ENCODE peak calls at places on chromosomes 5 and 9, in seven cellular contexts. P is astrocyte, E is fibroblast of the aortic adventitia, U is body of pancreas, D is fibroblast of pulmonary artery, J is ovary, W is A549. K is an unnamed sample.

GRCh38 chr9:128532581-128532980 is 19.8 kb upstream of the SPTAN1 start:
- DNase-seq in J (no peak), E (no peak), P (no peak), U (no peak), W (no peak), D (no peak), K (no peak)

GRCh38 chr9:13993482-13994267 is 320.3 kb downstream of the NFIB start:
- DNase-seq in D (no peak), E (no peak), W (no peak), J (no peak), U (no peak), P (no peak), K (no peak)

GRCh38 chr9:131851414-131851813 is 111.5 kb upstream of the RAPGEF1 start:
- DNase-seq in E (no peak), J (no peak), U (no peak), D (no peak), W (no peak), P (no peak), K (no peak)

GRCh38 chr9:134223091-134223490 is 58.7 kb upstream of the RNU6ATAC start:
- DNase-seq in U (peak; percentile 2), W (no peak), J (peak; percentile 25), E (no peak), P (no peak), D (no peak), K (no peak)

GRCh38 chr5:113163328-113163727 is 186.7 kb downstream of the DCP2 start:
- DNase-seq in E (no peak), W (no peak), D (peak; percentile 50), J (no peak), P (peak; percentile 62), U (no peak), K (no peak)

GRCh38 chr9:14423816-14424261 is 109.9 kb upstream of the NFIB start:
- DNase-seq in E (peak; percentile 88), J (no peak), W (no peak), D (peak; percentile 86), P (peak; percentile 77), U (no peak), K (peak; percentile 82)

GRCh38 chr5:170632985-170633234 is 129.1 kb downstream of the KCNIP1 start:
- DNase-seq in D (no peak), U (peak; percentile 58), W (no peak), E (no peak), J (peak; percentile 74), P (no peak), K (no peak)

GRCh38 chr5:148733601-148734438 is 79.5 kb upstream of the HTR4 start:
- DNase-seq in W (peak; percentile 81), E (peak; percentile 90), U (peak; percentile 88), J (peak; percentile 34), P (peak; percentile 60), D (peak; percentile 90), K (peak; percentile 87)

GRCh38 chr9:91427873-91428272 is 4.2 kb upstream of the NFIL3 start:
- DNase-seq in P (peak; percentile 75), J (no peak), E (peak; percentile 89), D (peak; percentile 83), W (peak; percentile 42), U (no peak), K (peak; percentile 43)

GRCh38 chr5:74477082-74477453 is 163.5 kb downstream of the ENC1 start:
- DNase-seq in E (no peak), U (no peak), W (no peak), D (no peak), J (no peak), P (no peak), K (no peak)

GRCh38 chr5:93578813-93579560 is 2.0 kb downstream of the NR2F1-AS1 start:
- DNase-seq in J (peak; percentile 78), P (peak; percentile 64), U (peak; percentile 39), E (no peak), W (no peak), D (peak; percentile 82), K (no peak)

GRCh38 chr5:126009566-126009965 is 413.6 kb upstream of the GRAMD2B start:
- DNase-seq in D (no peak), E (no peak), W (no peak), P (no peak), J (no peak), U (no peak), K (no peak)

GRCh38 chr9:83060557-83060956 is 2.4 kb downstream of the RASEF start:
- DNase-seq in P (no peak), J (no peak), D (no peak), E (no peak), U (peak; percentile 80), W (peak; percentile 87), K (no peak)

GRCh38 chr5:101306391-101307137 is 403.5 kb upstream of the ST8SIA4 start:
- DNase-seq in J (no peak), W (peak; percentile 53), E (no peak), P (peak; percentile 18), D (no peak), U (no peak), K (no peak)

GRCh38 chr5:1008451-1009358 is at the start of gene NKD2:
- DNase-seq in U (peak; percentile 54), J (peak; percentile 11), D (no peak), W (peak; percentile 29), P (no peak), E (no peak), K (no peak)

GRCh38 chr5:67427745-67428298 is 231.2 kb upstream of the CD180 start:
- DNase-seq in E (no peak), W (no peak), U (no peak), D (no peak), P (no peak), J (no peak), K (no peak)

GRCh38 chr9:98732801-98733200 is 24.1 kb upstream of the GABBR2 start:
- DNase-seq in U (no peak), E (no peak), J (no peak), W (no peak), P (no peak), D (no peak), K (no peak)

GRCh38 chr9:73143606-73144328 is 7.9 kb upstream of the ANXA1 start:
- DNase-seq in E (peak; percentile 94), J (no peak), P (peak; percentile 88), W (peak; percentile 73), D (peak; percentile 91), U (no peak), K (peak; percentile 56)

GRCh38 chr5:102792705-102793104 is 37.6 kb downstream of the PAM start:
- DNase-seq in U (no peak), P (no peak), E (no peak), W (peak; percentile 20), D (peak; percentile 38), J (no peak), K (peak; percentile 12)

GRCh38 chr5:177403194-177403825 is 2.8 kb upstream of the PFN3 start:
- DNase-seq in P (no peak), E (no peak), D (no peak), J (no peak), W (peak; percentile 59), U (peak; percentile 45), K (no peak)

GRCh38 chr9:5435912-5436311 is 1.8 kb downstream of the PLGRKT start:
- DNase-seq in E (no peak), J (no peak), W (no peak), U (no peak), P (no peak), D (no peak), K (no peak)

GRCh38 chr9:5437254-5438216 is at the start of gene PLGRKT:
- DNase-seq in E (peak; percentile 89), U (peak; percentile 98), W (peak; percentile 94), D (peak; percentile 92), P (peak; percentile 88), J (peak; percentile 92), K (peak; percentile 86)

GRCh38 chr9:5438301-5439162 is 807 bp upstream of the PLGRKT start:
- DNase-seq in U (no peak), J (no peak), W (peak; percentile 37), P (peak; percentile 73), D (peak; percentile 48), E (peak; percentile 53), K (peak; percentile 41)

GRCh38 chr9:5440426-5440825 is 2.7 kb upstream of the PLGRKT start:
- DNase-seq in W (no peak), P (no peak), D (no peak), J (no peak), E (no peak), U (no peak), K (no peak)

DNA sequence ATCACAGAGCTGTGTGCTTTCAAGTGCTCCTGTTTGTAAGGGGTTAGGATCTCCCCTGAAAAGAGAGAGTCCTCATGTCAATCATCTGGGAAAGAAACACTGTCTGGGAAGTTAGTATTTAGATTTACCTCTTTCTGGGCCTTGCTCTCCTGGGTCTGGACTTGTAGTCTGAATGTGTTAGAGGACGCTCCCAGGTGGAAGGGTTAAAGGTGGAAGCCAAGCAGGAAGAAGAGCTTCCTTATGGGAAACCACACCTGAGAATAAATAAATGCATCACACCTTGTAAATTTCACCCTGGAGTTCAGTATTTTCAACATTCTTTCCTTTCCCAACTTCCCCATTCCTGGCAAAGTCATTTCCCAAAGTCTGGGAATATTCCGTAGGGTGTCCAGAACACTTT is 1.3 kb downstream of the PLGRKT start:
- DNase-seq in U (no peak), E (no peak), W (no peak), J (no peak), P (no peak), D (no peak), K (no peak)
- H3K4me3 ChIP-seq in U (no peak overlapping the region), E (peak overlapping the region; percentile 84), W (peak overlapping the region; percentile 73), J (no peak overlapping the region), P (peak overlapping the region; percentile 83), D (no peak overlapping the region), K (no peak overlapping the region)

GRCh38 chr5:90410178-90410762 is 714 bp upstream of the CETN3 start:
- DNase-seq in D (no peak), U (no peak), J (no peak), P (no peak), W (no peak), E (no peak), K (no peak)
- TF ChIP-seq CTCF in D (no peak), U (no peak), J (no peak), P (no peak), W (peak; percentile 1), E (no peak), K (no peak)

GRCh38 chr9:19788614-19789271 is at the start of gene SLC24A2:
- DNase-seq in J (no peak), E (no peak), P (no peak), U (no peak), W (no peak), D (no peak), K (no peak)
- H3K4me3 ChIP-seq in J (no peak within 1 kb of the TSS), E (no peak within 1 kb of the TSS), P (no peak within 1 kb of the TSS), U (no peak within 1 kb of the TSS), W (no peak within 1 kb of the TSS), D (no peak within 1 kb of the TSS), K (no peak within 1 kb of the TSS)

DNA sequence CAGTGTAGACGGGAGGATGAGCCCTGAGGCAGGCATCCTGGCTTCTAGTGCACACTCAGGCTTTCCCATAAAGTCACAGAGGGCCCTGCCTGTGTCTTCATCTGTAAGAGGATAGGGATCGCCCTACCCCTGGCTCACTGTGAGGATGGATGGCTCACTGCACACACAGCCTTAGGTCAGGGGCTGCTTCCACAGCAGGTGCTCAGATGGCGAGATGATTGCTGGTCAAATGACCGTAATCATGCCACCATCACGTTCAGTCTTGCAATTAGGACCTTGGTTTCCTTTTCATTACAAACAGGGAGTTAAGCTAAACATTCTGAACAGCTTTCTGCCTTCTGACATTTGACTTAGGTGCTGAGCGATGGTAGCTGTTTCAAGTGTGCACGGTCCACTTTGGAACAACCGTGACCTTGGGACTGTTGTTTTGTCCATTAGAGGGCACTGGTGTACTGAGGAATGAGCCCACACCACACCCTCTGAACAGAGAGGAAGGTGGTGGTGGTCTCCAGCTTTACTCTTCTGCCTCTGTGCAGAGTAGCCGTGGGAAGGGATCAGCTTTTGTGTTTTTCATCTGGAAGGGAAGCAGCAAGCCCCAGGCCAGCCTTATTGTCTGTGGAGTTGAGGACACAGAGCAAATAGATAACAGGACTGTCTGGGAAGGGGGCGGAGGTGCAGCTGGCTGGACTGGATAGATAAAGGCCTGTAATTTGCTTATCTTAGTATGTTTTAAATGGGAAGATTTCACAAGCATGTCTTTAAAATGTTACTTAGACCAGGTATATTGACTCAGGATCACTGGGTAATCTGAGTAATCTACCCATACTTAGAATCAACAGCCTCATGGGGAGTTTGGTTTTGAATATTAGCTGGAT is 183.1 kb downstream of the TRIO start:
- DNase-seq in D (no peak), J (no peak), U (peak; percentile 35), P (no peak), W (peak; percentile 7), E (no peak), K (no peak)
- TF ChIP-seq CTCF in D (peak; percentile 32), J (no peak), U (peak; percentile 59), P (peak; percentile 25), W (no peak), E (no peak), K (peak; percentile 51)